ENCODE peak calls at places on chromosomes 4 and X, in six cellular contexts. M is heart right ventricle, D is ascending aorta, B is PC-9, E is upper lobe of right lung, R is keratinocyte. I is an unnamed sample.

GRCh38 chr4:58602701-58603359 is 1492.6 kb upstream of the IGFBP7 start:
- DNase-seq in M (no peak), D (no peak), B (no peak), E (no peak), R (no peak), I (no peak)

GRCh38 chrX:70808942-70809940 is 99.3 kb downstream of the TEX11 start:
- DNase-seq in M (no peak), D (no peak), B (no peak), E (no peak), R (no peak), I (no peak)

GRCh38 chr4:182642831-182643230 is 274.4 kb downstream of the DCTD start:
- DNase-seq in M (no peak), D (no peak), B (no peak), E (no peak), R (no peak), I (no peak)

GRCh38 chrX:153875391-153876111 is 10.4 kb downstream of the L1CAM start:
- DNase-seq in M (peak; percentile 51), D (no peak), B (no peak), E (peak; percentile 73), R (no peak), I (peak; percentile 73)

GRCh38 chrX:72120798-72121197 is 10.9 kb downstream of the RTL5 start:
- DNase-seq in M (no peak), D (no peak), B (no peak), E (no peak), R (no peak), I (no peak)

GRCh38 chrX:150664290-150664689 is 28.9 kb upstream of the MTMR1 start:
- DNase-seq in M (peak; percentile 44), D (no peak), B (no peak), E (peak; percentile 67), R (no peak), I (no peak)

GRCh38 chr4:130403221-130403620 is 1307.3 kb downstream of the C4orf33 start:
- DNase-seq in M (no peak), D (no peak), B (no peak), E (no peak), R (no peak), I (peak; percentile 1)

GRCh38 chr4:6471303-6472007 is 959 bp downstream of the PPP2R2C start:
- DNase-seq in M (no peak), D (no peak), B (no peak), E (no peak), R (no peak), I (no peak)

GRCh38 chrX:51395807-51396728 is 63.4 kb downstream of the NUDT10 start:
- DNase-seq in M (peak; percentile 3), D (no peak), B (no peak), E (peak; percentile 66), R (no peak), I (no peak)

GRCh38 chr4:26601204-26601603 is 17.3 kb downstream of the TBC1D19 start:
- DNase-seq in M (no peak), D (no peak), B (no peak), E (no peak), R (no peak), I (no peak)

GRCh38 chr4:48787031-48787430 is 7.0 kb upstream of the FRYL start:
- DNase-seq in M (no peak), D (no peak), B (no peak), E (no peak), R (no peak), I (no peak)

GRCh38 chrX:48083212-48083611 is 11.8 kb upstream of the ZNF630 start:
- DNase-seq in M (peak; percentile 25), D (no peak), B (no peak), E (no peak), R (no peak), I (peak; percentile 46)

GRCh38 chr4:183349673-183350072 is 27.4 kb upstream of the CLDN24 start:
- DNase-seq in M (no peak), D (no peak), B (no peak), E (no peak), R (no peak), I (no peak)

GRCh38 chr4:69458184-69458826 is 37.4 kb downstream of the UGT2B4 start:
- DNase-seq in M (no peak), D (no peak), B (no peak), E (no peak), R (no peak), I (no peak)
- H3K27me3 ChIP-seq in M (no peaks in the 10 kb centered on the region), D (no peaks in the 10 kb centered on the region), B (no peaks in the 10 kb centered on the region), E (no peaks in the 10 kb centered on the region), R (no peaks in the 10 kb centered on the region), I (no peaks in the 10 kb centered on the region)

GRCh38 chr4:98572697-98573096 is 85.7 kb downstream of the TSPAN5 start:
- DNase-seq in M (no peak), D (no peak), B (peak; percentile 93), E (no peak), R (no peak), I (no peak)

GRCh38 chr4:98568896-98569663 is 89.3 kb downstream of the TSPAN5 start:
- DNase-seq in M (no peak), D (no peak), B (no peak), E (no peak), R (no peak), I (no peak)

GRCh38 chr4:98567611-98568010 is 90.8 kb downstream of the TSPAN5 start:
- DNase-seq in M (no peak), D (no peak), B (no peak), E (no peak), R (no peak), I (no peak)

GRCh38 chr4:98571161-98571786 is 87.1 kb downstream of the TSPAN5 start:
- DNase-seq in M (no peak), D (no peak), B (no peak), E (no peak), R (no peak), I (no peak)

DNA sequence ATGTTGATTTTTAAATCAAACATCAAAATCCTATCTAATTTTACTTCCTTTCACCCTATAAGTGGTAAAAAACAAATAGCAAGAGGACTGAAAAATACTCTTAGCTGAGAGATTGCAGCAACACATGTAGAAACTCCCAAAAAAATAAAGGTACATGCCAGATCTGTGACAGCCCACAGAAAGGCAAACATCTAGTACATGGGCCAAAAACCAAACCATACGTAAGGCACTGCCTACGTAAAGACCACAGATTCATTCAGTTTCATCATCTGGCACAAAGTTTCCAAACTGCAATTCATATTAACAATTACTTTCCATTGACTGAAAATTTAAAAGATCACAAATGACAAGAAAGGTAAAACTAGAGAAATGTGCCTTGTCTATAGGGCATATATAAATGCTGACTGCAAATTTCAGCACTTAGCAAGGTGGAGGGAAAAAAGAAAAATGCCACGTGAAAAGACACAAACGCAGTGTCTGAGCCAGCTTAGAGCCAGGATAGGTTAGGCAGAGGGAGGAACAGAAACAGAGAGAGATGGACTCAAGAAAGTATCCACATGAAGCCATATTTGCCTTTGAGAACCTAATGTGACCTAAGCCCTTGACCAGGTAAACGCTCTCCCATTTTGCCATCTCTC is 88.1 kb downstream of the TSPAN5 start:
- DNase-seq in M (no peak), D (no peak), B (no peak), E (no peak), R (no peak), I (no peak)
- H3K9me3 ChIP-seq in M (no peaks in the 10 kb centered on the region), D (no peaks in the 10 kb centered on the region), B (no peaks in the 10 kb centered on the region), E (no peaks in the 10 kb centered on the region), R (no peaks in the 10 kb centered on the region), I (no peaks in the 10 kb centered on the region)

GRCh38 chrX:135480076-135480475 is 40.4 kb upstream of the INTS6L start:
- DNase-seq in M (no peak), D (no peak), B (no peak), E (no peak), R (no peak), I (no peak)

GRCh38 chrX:135481696-135482179 is 38.7 kb upstream of the INTS6L start:
- DNase-seq in M (no peak), D (no peak), B (no peak), E (no peak), R (no peak), I (no peak)

GRCh38 chrX:135476378-135476777 is 44.1 kb upstream of the INTS6L start:
- DNase-seq in M (no peak), D (no peak), B (no peak), E (no peak), R (no peak), I (no peak)

GRCh38 chrX:135477576-135477975 is 42.9 kb upstream of the INTS6L start:
- DNase-seq in M (peak; percentile 81), D (no peak), B (no peak), E (peak; percentile 67), R (no peak), I (peak; percentile 43)
- TF ChIP-seq CTCF in M (peak; percentile 49), D (no peak), B (peak; percentile 54), E (peak; percentile 36), R (peak; percentile 66), I (no peak)

GRCh38 chr4:4849524-4850193 is 9.8 kb upstream of the MSX1 start:
- DNase-seq in M (no peak), D (no peak), B (no peak), E (peak; percentile 26), R (no peak), I (no peak)

GRCh38 chr4:4848540-4848939 is 10.9 kb upstream of the MSX1 start:
- DNase-seq in M (no peak), D (no peak), B (no peak), E (peak; percentile 48), R (no peak), I (no peak)

GRCh38 chr4:4849106-4849505 is 10.4 kb upstream of the MSX1 start:
- DNase-seq in M (no peak), D (no peak), B (no peak), E (peak; percentile 38), R (no peak), I (no peak)

GRCh38 chr4:4845027-4845426 is 14.4 kb upstream of the MSX1 start:
- DNase-seq in M (no peak), D (no peak), B (no peak), E (peak; percentile 31), R (no peak), I (no peak)

GRCh38 chr4:4847011-4847410 is 12.5 kb upstream of the MSX1 start:
- DNase-seq in M (no peak), D (no peak), B (no peak), E (peak; percentile 16), R (no peak), I (no peak)
- H3K27me3 ChIP-seq in M (peaks cover 15% of the 10 kb centered on the region), D (no peaks in the 10 kb centered on the region), B (no peaks in the 10 kb centered on the region), E (peaks cover 61% of the 10 kb centered on the region), R (peaks cover 40% of the 10 kb centered on the region), I (no peaks in the 10 kb centered on the region)

DNA sequence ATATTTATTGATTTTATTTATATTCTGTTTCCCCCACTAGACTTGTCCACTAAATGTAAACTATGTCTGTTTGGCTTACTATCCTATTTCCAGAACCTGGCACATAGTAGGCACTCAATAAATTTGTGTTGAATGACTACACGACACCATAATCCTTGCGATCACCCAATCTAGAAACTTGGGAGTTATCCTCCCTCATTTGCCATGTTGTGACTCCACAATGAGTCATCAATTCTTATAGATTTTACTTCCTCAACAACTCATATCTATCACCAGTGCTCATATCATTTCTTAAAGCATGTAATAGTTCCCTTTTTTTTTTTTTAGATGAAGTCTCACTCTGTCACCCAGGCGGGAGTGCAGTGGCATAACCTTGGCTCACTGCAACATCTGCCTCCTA is 39.9 kb upstream of the VAMP7 start:
- DNase-seq in M (no peak), D (no peak), B (no peak), E (no peak), R (no peak), I (no peak)
- H3K9me3 ChIP-seq in M (no peaks in the 10 kb centered on the region), D (no peaks in the 10 kb centered on the region), B (no peaks in the 10 kb centered on the region), E (no peaks in the 10 kb centered on the region), R (no peaks in the 10 kb centered on the region), I (no peaks in the 10 kb centered on the region)

I was measured in Caco-2.